ENCODE peak calls at places on chromosomes 2 and 18, in four cellular contexts. S is IMR-90, Z is adipocyte, O is neuronal stem cell. C is an unnamed sample.

GRCh38 chr2:37529830-37530452 is 141.5 kb downstream of the CDC42EP3 start:
- DNase-seq in S (peak; percentile 20), Z (peak; percentile 80), O (no peak), C (no peak)

GRCh38 chr2:187580462-187581124 is 26.4 kb upstream of the TFPI start:
- DNase-seq in S (peak; percentile 85), Z (peak; percentile 88), O (no peak), C (no peak)

GRCh38 chr18:41922171-41922570 is 32.9 kb upstream of the PIK3C3 start:
- DNase-seq in S (no peak), Z (no peak), O (no peak), C (no peak)

GRCh38 chr18:36583155-36583745 is 245.6 kb downstream of the TPGS2 start:
- DNase-seq in Z (no peak), S (no peak), O (peak; percentile 63), C (peak; percentile 89)

GRCh38 chr2:2726163-2726562 is 395.1 kb upstream of the MYT1L start:
- DNase-seq in Z (no peak), O (no peak), S (no peak), C (no peak)

GRCh38 chr2:148817210-148817708 is 57.8 kb upstream of the KIF5C start:
- DNase-seq in O (no peak), Z (peak; percentile 7), S (no peak), C (peak; percentile 53)

GRCh38 chr18:74468547-74469014 is 11.5 kb upstream of the DIPK1C start:
- DNase-seq in O (no peak), Z (no peak), S (no peak), C (no peak)

GRCh38 chr2:172710584-172711024 is 25.0 kb upstream of the RAPGEF4 start:
- DNase-seq in Z (peak; percentile 89), O (peak; percentile 20), S (peak; percentile 95), C (peak; percentile 75)

GRCh38 chr2:26157580-26157979 is 15.3 kb upstream of the GAREM2 start:
- DNase-seq in Z (no peak), S (no peak), O (no peak), C (no peak)

GRCh38 chr2:234002281-234002680 is 48.2 kb upstream of the SPP2 start:
- DNase-seq in S (no peak), O (no peak), Z (no peak), C (no peak)

DNA sequence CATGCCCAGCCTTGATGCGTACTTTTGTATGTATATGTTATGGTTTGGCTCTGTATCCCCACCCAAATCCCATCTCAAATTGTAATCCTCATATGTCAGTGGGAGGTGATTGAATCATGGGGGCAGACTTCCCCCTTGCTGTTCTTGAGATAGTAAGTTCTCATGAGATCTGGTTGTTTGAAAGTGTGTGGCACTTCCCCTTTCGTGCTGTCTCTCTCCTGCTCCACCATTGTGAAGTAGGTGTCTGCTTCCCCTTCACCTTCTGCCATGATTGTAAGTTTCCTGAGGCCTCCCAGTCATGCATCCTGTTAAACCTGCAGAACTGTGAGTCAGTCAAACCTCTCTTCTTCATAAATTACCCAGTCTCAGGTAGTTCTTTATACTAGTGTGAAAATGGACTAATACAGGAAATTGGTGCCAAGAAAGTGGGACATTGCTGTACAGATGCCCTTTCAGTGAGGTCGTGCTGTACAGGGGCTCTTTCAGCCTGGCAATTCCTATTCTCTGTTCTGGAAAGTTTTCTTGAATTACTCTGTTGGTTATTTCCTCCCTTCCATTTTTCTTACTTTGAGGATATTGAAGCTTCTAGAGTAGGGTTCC is 38.2 kb downstream of the KCMF1 start:
- DNase-seq in Z (no peak), S (no peak), O (no peak), C (no peak)
- H3K4me1 ChIP-seq in Z (peaks cover 20% of the 10 kb centered on the region), S (peaks cover 11% of the 10 kb centered on the region), O (peaks cover 2% of the 10 kb centered on the region), C (peaks cover 4% of the 10 kb centered on the region)

GRCh38 chr2:43136862-43137261 is 89.5 kb downstream of the ZFP36L2 start:
- DNase-seq in O (no peak), Z (no peak), S (no peak), C (peak; percentile 41)

GRCh38 chr2:43136011-43136799 is 90.2 kb downstream of the ZFP36L2 start:
- DNase-seq in Z (no peak), S (no peak), O (no peak), C (peak; percentile 42)

GRCh38 chr2:43134571-43134889 is 91.9 kb downstream of the ZFP36L2 start:
- DNase-seq in O (no peak), Z (no peak), S (no peak), C (no peak)

GRCh38 chr2:43133708-43134570 is 92.5 kb downstream of the ZFP36L2 start:
- DNase-seq in S (no peak), O (no peak), Z (no peak), C (peak; percentile 49)

GRCh38 chr2:43135583-43135982 is 90.8 kb downstream of the ZFP36L2 start:
- DNase-seq in Z (no peak), S (no peak), O (no peak), C (peak; percentile 46)
- H3K9ac ChIP-seq in Z (no peak overlapping the region), S (no peak overlapping the region), O (no peak overlapping the region), C (no peak overlapping the region)

DNA sequence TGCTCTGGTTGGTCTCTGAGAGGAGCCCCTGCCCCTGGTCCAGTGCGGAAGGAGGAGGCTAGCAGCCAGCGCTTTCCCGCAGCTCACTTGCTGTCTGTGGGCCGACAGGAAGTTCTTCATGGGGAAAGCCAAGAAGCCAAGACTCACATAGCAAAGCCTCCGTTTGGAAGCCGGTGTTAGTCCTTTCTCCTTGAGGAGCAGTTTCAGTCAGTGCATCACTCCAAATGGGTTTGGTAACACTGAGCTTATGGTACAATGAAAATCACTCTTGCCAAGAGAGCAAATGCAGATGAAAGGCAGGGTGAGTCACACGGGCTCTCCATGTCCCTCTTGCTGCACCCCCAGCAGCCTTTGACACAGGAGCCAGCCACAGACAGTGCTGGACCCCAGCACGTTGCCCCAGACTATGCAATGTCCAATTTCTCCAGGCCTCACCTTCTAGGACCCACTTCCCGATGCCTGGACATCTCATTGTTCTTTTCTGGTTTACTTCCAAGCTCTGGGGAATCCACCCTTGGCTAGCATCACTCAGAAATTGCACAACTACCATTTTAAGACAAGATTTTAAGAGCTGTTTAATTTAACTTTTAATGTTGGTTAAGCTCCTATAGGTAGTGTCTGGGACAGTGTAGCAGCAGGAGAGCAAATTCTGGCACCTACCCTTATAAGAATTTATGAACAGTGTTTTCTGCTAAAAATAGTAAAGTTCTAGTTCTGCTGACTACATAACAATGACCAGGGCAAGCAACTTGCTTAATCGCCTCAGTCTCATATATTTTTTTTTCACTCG is 174.9 kb downstream of the ASB1 start:
- DNase-seq in Z (peak; percentile 75), O (no peak), S (peak; percentile 28), C (no peak)
- H3K4me1 ChIP-seq in Z (peaks cover 38% of the 10 kb centered on the region), O (no peaks in the 10 kb centered on the region), S (peaks cover 11% of the 10 kb centered on the region), C (no peaks in the 10 kb centered on the region)

GRCh38 chr2:161238559-161239415 is 69.4 kb upstream of the PSMD14 start:
- DNase-seq in O (peak; percentile 64), S (peak; percentile 23), Z (peak; percentile 72), C (peak; percentile 94)
- H3K9ac ChIP-seq in O (peak overlapping the region; percentile 84), S (peak overlapping the region; percentile 51), Z (peak overlapping the region; percentile 71), C (no peak overlapping the region)

GRCh38 chr2:203585541-203585940 is 50.4 kb upstream of the RAPH1 start:
- DNase-seq in Z (no peak), O (no peak), S (no peak), C (no peak)
- H3K4me1 ChIP-seq in Z (peaks cover 6% of the 10 kb centered on the region), O (no peaks in the 10 kb centered on the region), S (peaks cover 5% of the 10 kb centered on the region), C (no peaks in the 10 kb centered on the region)

GRCh38 chr2:64326578-64327050 is 127.3 kb upstream of the LGALSL start:
- DNase-seq in O (no peak), Z (no peak), S (no peak), C (no peak)

GRCh38 chr2:64327129-64327509 is 126.8 kb upstream of the LGALSL start:
- DNase-seq in Z (no peak), O (no peak), S (no peak), C (no peak)

GRCh38 chr2:64328415-64328722 is 125.6 kb upstream of the LGALSL start:
- DNase-seq in Z (no peak), S (no peak), O (no peak), C (no peak)

GRCh38 chr2:64325852-64326577 is 127.9 kb upstream of the LGALSL start:
- DNase-seq in O (no peak), Z (no peak), S (no peak), C (no peak)

GRCh38 chr2:64327510-64328414 is 126.2 kb upstream of the LGALSL start:
- DNase-seq in S (no peak), O (no peak), Z (peak; percentile 15), C (peak; percentile 68)
- H3K9ac ChIP-seq in S (no peak overlapping the region), O (no peak overlapping the region), Z (no peak overlapping the region), C (no peak overlapping the region)

C was measured in endodermal cell.